ENCODE peak calls at places on chromosomes 12 and 14, in ten cellular contexts. L is heart left ventricle, A is A549, T is prostate gland, S is H1, Z is IMR-90, V is tibial nerve, J is H54, U is transverse colon, P is body of pancreas. C is an unnamed sample.

GRCh38 chr14:63727231-63727735 is 582 bp downstream of the SGPP1 start:
- DNase-seq in V (no peak), P (peak; percentile 52), Z (peak; percentile 46), J (peak; percentile 42), S (no peak), U (peak; percentile 33), L (peak; percentile 22), T (peak; percentile 32), A (peak; percentile 49), C (peak; percentile 69)

GRCh38 chr14:74083784-74084276 is 423 bp downstream of the ALDH6A1 start:
- DNase-seq in U (no peak), S (no peak), J (no peak), L (no peak), Z (no peak), A (no peak), V (peak; percentile 6), P (no peak), T (no peak), C (no peak)

GRCh38 chr12:66637693-66638301 is 41.1 kb downstream of the GRIP1 start:
- DNase-seq in L (no peak), S (no peak), P (no peak), U (no peak), A (no peak), V (no peak), Z (no peak), J (no peak), T (no peak), C (no peak)

GRCh38 chr12:119613319-119613936 is 19.9 kb downstream of the TMEM233 start:
- DNase-seq in Z (peak; percentile 3), P (no peak), A (peak; percentile 53), L (no peak), U (no peak), S (no peak), T (no peak), V (no peak), J (no peak), C (no peak)

GRCh38 chr12:112904571-112904970 is 2.2 kb upstream of the OAS1 start:
- DNase-seq in U (no peak), V (no peak), L (no peak), S (no peak), A (peak; percentile 81), T (no peak), J (no peak), Z (no peak), P (no peak), C (no peak)

GRCh38 chr12:124548854-124549378 is 18.5 kb downstream of the NCOR2 start:
- DNase-seq in V (peak; percentile 57), A (no peak), U (peak; percentile 36), J (no peak), P (peak; percentile 68), T (peak; percentile 73), Z (peak; percentile 87), S (no peak), L (peak; percentile 49), C (peak; percentile 36)

GRCh38 chr14:105061428-105062047 is 3.7 kb downstream of the GPR132 start:
- DNase-seq in J (no peak), S (no peak), A (no peak), V (no peak), P (peak; percentile 40), U (peak; percentile 62), T (no peak), L (peak; percentile 73), Z (no peak), C (peak; percentile 36)

GRCh38 chr12:30110970-30111586 is 327.3 kb upstream of the TMTC1 start:
- DNase-seq in T (no peak), L (no peak), V (no peak), J (no peak), A (no peak), U (no peak), P (no peak), Z (peak; percentile 27), S (no peak), C (no peak)

GRCh38 chr14:87966816-87967215 is 26.2 kb downstream of the GALC start:
- DNase-seq in S (no peak), A (no peak), Z (peak; percentile 38), U (no peak), T (no peak), V (no peak), L (no peak), J (no peak), P (no peak), C (no peak)

GRCh38 chr12:126773491-126773890 is 1493.5 kb upstream of the TMEM132C start:
- DNase-seq in Z (no peak), L (no peak), J (no peak), P (no peak), T (no peak), V (no peak), U (no peak), A (no peak), S (no peak), C (no peak)

GRCh38 chr12:126776047-126776446 is 1490.9 kb upstream of the TMEM132C start:
- DNase-seq in Z (no peak), P (no peak), V (no peak), S (no peak), A (no peak), T (no peak), U (no peak), L (no peak), J (no peak), C (no peak)

GRCh38 chr12:126773012-126773411 is 1494.0 kb upstream of the TMEM132C start:
- DNase-seq in L (no peak), Z (no peak), J (no peak), P (no peak), U (no peak), A (no peak), S (no peak), T (no peak), V (no peak), C (no peak)

GRCh38 chr12:126770188-126770587 is 1496.8 kb upstream of the TMEM132C start:
- DNase-seq in A (no peak), U (no peak), J (no peak), Z (no peak), V (no peak), P (no peak), S (no peak), T (no peak), L (no peak), C (no peak)

DNA sequence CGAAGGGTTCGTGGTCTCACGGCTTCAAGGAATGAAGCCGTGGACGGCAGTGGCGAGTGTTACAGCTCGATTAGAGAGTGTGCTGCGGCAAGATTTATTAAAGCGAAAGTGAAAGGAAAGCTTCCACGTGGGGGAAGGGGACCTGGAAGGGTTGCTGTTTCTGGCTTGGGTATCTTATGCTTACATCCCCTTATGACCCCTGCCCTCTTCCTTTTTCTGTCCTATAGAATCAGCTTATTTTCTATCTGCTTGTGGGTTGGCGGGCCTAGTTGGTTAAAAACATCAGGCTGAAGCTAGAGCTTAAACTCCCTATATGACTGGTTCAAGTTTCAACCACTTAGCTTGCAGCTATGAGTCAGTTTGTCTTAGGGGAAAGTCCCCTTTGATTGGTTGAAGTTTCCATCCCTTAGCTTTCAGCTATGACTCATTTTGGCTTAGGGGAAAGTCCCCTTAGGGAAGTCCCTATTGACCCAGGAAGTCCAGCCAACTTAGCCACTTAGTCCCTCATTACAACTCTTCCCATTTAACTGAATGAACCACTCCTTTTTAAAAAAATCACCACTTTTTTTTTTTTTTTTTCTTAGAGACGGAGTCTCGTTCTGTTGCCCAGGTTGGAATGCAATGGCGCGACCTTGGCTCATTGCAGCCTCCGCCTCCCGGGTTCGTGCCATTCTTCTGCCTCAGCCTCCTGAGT is 1494.7 kb upstream of the TMEM132C start:
- DNase-seq in T (no peak), S (no peak), P (peak; percentile 23), A (peak; percentile 66), Z (peak; percentile 2), L (no peak), U (peak; percentile 15), J (peak; percentile 25), V (no peak), C (peak; percentile 1)
- TF ChIP-seq POLR2A in T (no peak), S (no peak), P (no peak), A (no peak), Z (no peak), L (no peak), U (no peak), J (no peak), V (no peak), C (no peak)

DNA sequence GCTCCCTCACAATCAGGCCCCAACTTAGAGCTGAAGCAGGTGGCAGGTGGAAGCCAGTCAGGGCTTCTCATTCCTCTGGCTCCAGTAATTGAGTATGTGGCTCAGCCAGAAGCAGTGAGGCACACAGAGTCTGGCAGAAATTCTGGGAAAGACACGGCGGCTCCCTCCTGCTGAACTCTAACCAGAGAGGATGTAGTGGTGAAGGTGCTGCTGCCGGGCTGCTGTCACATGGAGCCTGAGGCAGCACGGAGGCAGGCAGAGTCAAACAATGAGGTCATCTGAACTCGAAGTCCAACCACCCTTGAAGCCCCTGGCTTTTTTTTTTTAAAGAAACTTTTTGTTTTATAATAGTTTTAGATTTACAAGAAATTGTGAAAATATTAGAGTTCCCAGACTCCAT is 33.4 kb upstream of the SMOC1 start:
- DNase-seq in L (no peak), J (no peak), V (no peak), A (no peak), P (no peak), S (no peak), U (no peak), Z (peak; percentile 4), T (no peak), C (no peak)
- TF ChIP-seq POLR2A in L (no peak), J (no peak), V (no peak), A (no peak), P (no peak), S (no peak), U (no peak), Z (no peak), T (no peak), C (no peak)

DNA sequence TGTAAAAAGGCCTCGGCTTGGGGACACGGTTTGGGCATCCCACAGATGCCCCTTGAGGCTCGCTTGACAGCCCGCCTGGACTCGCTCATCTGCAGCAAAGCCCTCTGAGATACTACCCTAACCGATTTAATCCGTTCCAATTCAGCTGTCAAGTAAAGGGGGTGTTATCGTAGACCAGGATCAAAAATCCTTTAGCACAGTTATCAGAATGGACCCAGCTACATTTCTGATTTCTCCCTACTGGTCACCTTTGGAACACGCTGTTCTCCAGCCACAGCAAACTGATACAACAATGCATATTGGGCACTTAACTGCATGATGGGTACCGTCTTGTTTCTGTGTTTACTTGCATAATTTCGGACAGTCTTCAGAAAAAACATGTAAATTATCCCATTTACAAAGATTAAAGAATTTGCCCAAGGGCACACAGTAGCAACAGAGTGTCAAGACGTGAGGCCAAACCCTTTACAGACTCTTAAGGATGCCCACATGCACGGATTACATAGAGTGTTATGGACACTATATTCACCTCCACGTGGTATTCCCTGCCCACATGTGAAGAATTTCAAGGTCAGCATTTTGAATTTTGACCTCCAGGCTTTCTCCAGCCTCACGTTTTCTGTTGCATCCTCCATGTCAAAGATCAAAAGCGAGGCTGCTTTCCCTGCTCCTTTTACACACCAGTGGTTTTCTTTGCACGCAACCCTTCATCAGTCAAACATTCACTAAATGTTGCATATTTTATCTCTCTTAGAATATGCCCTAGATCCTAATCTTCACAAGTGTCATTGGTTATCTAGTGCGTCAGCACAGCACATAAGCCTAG is 3.2 kb upstream of the DUSP6 start:
- DNase-seq in A (no peak), Z (no peak), J (no peak), P (no peak), L (no peak), V (no peak), U (no peak), T (no peak), S (no peak), C (peak; percentile 24)
- TF ChIP-seq POLR2A in A (no peak), Z (no peak), J (no peak), P (no peak), L (no peak), V (no peak), U (no peak), T (no peak), S (no peak), C (no peak)

GRCh38 chr12:103205906-103206305 is 248.4 kb downstream of the ASCL1 start:
- DNase-seq in J (no peak), U (no peak), S (no peak), T (no peak), V (no peak), Z (no peak), P (no peak), L (no peak), A (no peak), C (no peak)
- TF ChIP-seq POLR2A in J (no peak), U (no peak), S (no peak), T (no peak), V (no peak), Z (no peak), P (no peak), L (no peak), A (no peak), C (no peak)